ENCODE peak calls at places on chromosomes 13 and 19, in ten cellular contexts. U is suprapubic skin; B is GF-D8; P is cortex of kidney; Y is stimulated activated naive CD4-positive, alpha-beta T cell; S is left ventricle myocardium superior; Z is non-pigmented ciliary epithelial cell; E is globus pallidus; L is RPMI7951; F is HCEC 1CT. C is an unnamed sample.

GRCh38 chr13:80048030-80048429 is 292.9 kb downstream of the SPRY2 start:
- DNase-seq in U (no peak), B (no peak), P (no peak), Y (no peak), S (no peak), Z (no peak), E (no peak), L (no peak), F (no peak), C (no peak)

GRCh38 chr19:5828661-5829566 is 10.6 kb downstream of the FUT6 start:
- DNase-seq in U (no peak), B (no peak), P (no peak), Y (no peak), S (peak), Z (no peak), E (no peak), L (no peak), F (no peak), C (peak)

GRCh38 chr19:49564616-49565045 is 15.7 kb downstream of the NOSIP start:
- DNase-seq in U (no peak), B (no peak), P (no peak), Y (peak), S (no peak), Z (no peak), E (no peak), L (no peak), F (no peak), C (no peak)

GRCh38 chr19:40420766-40421467 is 4.9 kb downstream of the SERTAD1 start:
- DNase-seq in U (peak), B (peak), P (peak), Y (peak), S (peak), Z (no peak), E (peak), L (peak), F (peak), C (peak)

GRCh38 chr13:60584976-60585375 is 188.0 kb downstream of the TDRD3 start:
- DNase-seq in U (no peak), B (no peak), P (no peak), Y (no peak), S (peak), Z (no peak), E (peak), L (peak), F (no peak), C (peak)

GRCh38 chr13:75770164-75771145 is 134.3 kb downstream of the LMO7 start:
- DNase-seq in U (no peak), B (no peak), P (no peak), Y (no peak), S (no peak), Z (no peak), E (no peak), L (no peak), F (peak), C (no peak)

GRCh38 chr19:18768046-18768771 is 22.9 kb downstream of the COMP start:
- DNase-seq in U (no peak), B (no peak), P (no peak), Y (no peak), S (no peak), Z (no peak), E (no peak), L (no peak), F (no peak), C (peak)

GRCh38 chr19:1045247-1045603 is 5.3 kb downstream of the ABCA7 start:
- DNase-seq in U (no peak), B (no peak), P (no peak), Y (peak), S (no peak), Z (no peak), E (no peak), L (no peak), F (no peak), C (no peak)

GRCh38 chr19:29285878-29286277 is 72.9 kb upstream of the UQCRFS1 start:
- DNase-seq in U (peak), B (no peak), P (no peak), Y (no peak), S (no peak), Z (no peak), E (peak), L (peak), F (no peak), C (peak)

GRCh38 chr19:2993579-2993978 is 16.2 kb downstream of the TLE6 start:
- DNase-seq in U (no peak), B (no peak), P (no peak), Y (no peak), S (no peak), Z (no peak), E (no peak), L (no peak), F (no peak), C (no peak)

GRCh38 chr13:81018936-81019335 is 678.0 kb upstream of the SPRY2 start:
- DNase-seq in U (no peak), B (no peak), P (no peak), Y (no peak), S (no peak), Z (no peak), E (no peak), L (no peak), F (no peak), C (no peak)

GRCh38 chr19:3982701-3983541 is 2.3 kb downstream of the EEF2 start:
- DNase-seq in U (no peak), B (no peak), P (no peak), Y (no peak), S (no peak), Z (no peak), E (no peak), L (peak), F (peak), C (no peak)

GRCh38 chr13:33636955-33637670 is 180.8 kb upstream of the RFC3 start:
- DNase-seq in U (no peak), B (no peak), P (no peak), Y (no peak), S (no peak), Z (no peak), E (no peak), L (no peak), F (peak), C (no peak)

GRCh38 chr13:40205771-40206240 is 460.6 kb downstream of the FOXO1 start:
- DNase-seq in U (no peak), B (no peak), P (no peak), Y (no peak), S (no peak), Z (no peak), E (no peak), L (no peak), F (no peak), C (no peak)

GRCh38 chr19:10384580-10384979 is 4.2 kb upstream of the TYK2 start:
- DNase-seq in U (no peak), B (no peak), P (no peak), Y (no peak), S (no peak), Z (no peak), E (no peak), L (no peak), F (no peak), C (no peak)

GRCh38 chr19:20278342-20278741 is 111.3 kb downstream of the ZNF486 start:
- DNase-seq in U (no peak), B (no peak), P (no peak), Y (no peak), S (no peak), Z (no peak), E (no peak), L (peak), F (no peak), C (peak)

GRCh38 chr13:27979765-27980279 is 8.7 kb downstream of the URAD start:
- DNase-seq in U (no peak), B (no peak), P (no peak), Y (no peak), S (no peak), Z (no peak), E (no peak), L (no peak), F (no peak), C (no peak)

GRCh38 chr19:3753631-3754410 is 7.7 kb downstream of the APBA3 start:
- DNase-seq in U (no peak), B (no peak), P (no peak), Y (no peak), S (no peak), Z (no peak), E (no peak), L (no peak), F (no peak), C (no peak)

GRCh38 chr19:55940306-55940705 is 7.3 kb upstream of the NLRP8 start:
- DNase-seq in U (no peak), B (no peak), P (no peak), Y (no peak), S (no peak), Z (no peak), E (no peak), L (no peak), F (no peak), C (no peak)

GRCh38 chr19:56142087-56142787 is 1.1 kb downstream of the ZNF444 start:
- DNase-seq in U (no peak), B (no peak), P (no peak), Y (no peak), S (no peak), Z (no peak), E (no peak), L (no peak), F (no peak), C (no peak)

GRCh38 chr13:99018418-99019180 is 40.7 kb upstream of the DOCK9 start:
- DNase-seq in U (no peak), B (no peak), P (no peak), Y (no peak), S (no peak), Z (peak), E (no peak), L (peak), F (peak), C (no peak)

GRCh38 chr13:41842029-41842428 is 118.9 kb downstream of the VWA8 start:
- DNase-seq in U (no peak), B (no peak), P (no peak), Y (no peak), S (no peak), Z (no peak), E (no peak), L (no peak), F (no peak), C (no peak)

GRCh38 chr19:17505218-17505617 is 6.2 kb upstream of the PGLS start:
- DNase-seq in U (no peak), B (no peak), P (no peak), Y (no peak), S (no peak), Z (no peak), E (no peak), L (no peak), F (no peak), C (no peak)

GRCh38 chr19:27746691-27747380 is 1466.1 kb downstream of the UQCRFS1 start:
- DNase-seq in U (peak), B (no peak), P (no peak), Y (no peak), S (peak), Z (no peak), E (peak), L (no peak), F (no peak), C (peak)

GRCh38 chr19:43623889-43624670 is 4.7 kb upstream of the ZNF428 start:
- DNase-seq in U (no peak), B (no peak), P (no peak), Y (no peak), S (no peak), Z (no peak), E (no peak), L (no peak), F (no peak), C (no peak)

GRCh38 chr19:39740395-39740794 is 2.6 kb upstream of the CLC start:
- DNase-seq in U (no peak), B (no peak), P (no peak), Y (no peak), S (no peak), Z (no peak), E (no peak), L (no peak), F (no peak), C (no peak)

GRCh38 chr19:1042689-1043511 is 3.0 kb downstream of the ABCA7 start:
- DNase-seq in U (no peak), B (no peak), P (no peak), Y (no peak), S (peak), Z (no peak), E (no peak), L (no peak), F (no peak), C (no peak)

GRCh38 chr19:13097331-13098258 is 5.1 kb downstream of the LYL1 start:
- DNase-seq in U (no peak), B (peak), P (no peak), Y (no peak), S (peak), Z (no peak), E (no peak), L (no peak), F (no peak), C (peak)

GRCh38 chr19:18401580-18402112 is 4.2 kb upstream of the LRRC25 start:
- DNase-seq in U (no peak), B (peak), P (no peak), Y (no peak), S (peak), Z (no peak), E (peak), L (peak), F (peak), C (no peak)

GRCh38 chr19:43152217-43152616 is 34.1 kb downstream of the PSG5 start:
- DNase-seq in U (no peak), B (no peak), P (no peak), Y (no peak), S (no peak), Z (no peak), E (no peak), L (no peak), F (no peak), C (no peak)

GRCh38 chr19:45440873-45441654 is 17.3 kb upstream of the ERCC1 start:
- DNase-seq in U (no peak), B (no peak), P (no peak), Y (no peak), S (no peak), Z (no peak), E (no peak), L (peak), F (peak), C (no peak)

GRCh38 chr13:78265098-78265497 is 338.3 kb downstream of the POU4F1 start:
- DNase-seq in U (no peak), B (no peak), P (no peak), Y (no peak), S (peak), Z (no peak), E (no peak), L (peak), F (peak), C (no peak)

GRCh38 chr19:8233370-8233769 is 24.2 kb downstream of the CERS4 start:
- DNase-seq in U (no peak), B (no peak), P (no peak), Y (no peak), S (no peak), Z (peak), E (no peak), L (no peak), F (no peak), C (no peak)

GRCh38 chr19:1252818-1253513 is 4.6 kb downstream of the MIDN start:
- DNase-seq in U (peak), B (peak), P (no peak), Y (peak), S (peak), Z (no peak), E (peak), L (peak), F (peak), C (no peak)

GRCh38 chr19:1183543-1184172 is 9.6 kb upstream of the SBNO2 start:
- DNase-seq in U (no peak), B (no peak), P (no peak), Y (no peak), S (no peak), Z (no peak), E (no peak), L (peak), F (no peak), C (no peak)

GRCh38 chr19:6828306-6828697 is 55.8 kb downstream of the VAV1 start:
- DNase-seq in U (no peak), B (no peak), P (no peak), Y (no peak), S (no peak), Z (no peak), E (no peak), L (no peak), F (no peak), C (no peak)

GRCh38 chr19:15397782-15398181 is 18.2 kb upstream of the AKAP8 start:
- DNase-seq in U (no peak), B (no peak), P (no peak), Y (no peak), S (no peak), Z (no peak), E (no peak), L (no peak), F (no peak), C (no peak)

C was measured in glutamatergic neuron.